ENCODE peak calls at places on chromosomes 1 and 21, in eight cellular contexts. X is fibroblast of the conjunctiva; P is CD4-positive, CD25-positive, alpha-beta regulatory T cell; K is NCI-H2081; L is Kasumi-1; Q is stimulated activated CD8-positive, alpha-beta memory T cell treated with anti-CD3 and anti-CD28 coated beads, Interleukin-4, amount 100 ng/mL, for 4 hours; V is lung microvascular endothelial cell; B is activated T-helper 1 cell treated with Interleukin-2 at 50 U/mL for 16 hours. T is an unnamed sample.

GRCh38 chr1:152932170-152932811 is 14.7 kb upstream of the SPRR5 start:
- DNase-seq in X (no peak), P (no peak), K (no peak), L (no peak), Q (no peak), V (no peak), B (no peak), T (no peak)

GRCh38 chr1:18176619-18177018 is 69.0 kb downstream of the IGSF21 start:
- DNase-seq in X (no peak), P (no peak), K (no peak), L (no peak), Q (no peak), V (no peak), B (no peak), T (no peak)

GRCh38 chr1:160460683-160461287 is 60.4 kb downstream of the VANGL2 start:
- DNase-seq in X (no peak), P (no peak), K (no peak), L (no peak), Q (no peak), V (no peak), B (no peak), T (no peak)

GRCh38 chr1:10874351-10874750 is 77.9 kb upstream of the CASZ1 start:
- DNase-seq in X (no peak), P (no peak), K (no peak), L (no peak), Q (no peak), V (no peak), B (no peak), T (no peak)

GRCh38 chr1:84598846-84599741 is 24.9 kb upstream of the CTBS start:
- DNase-seq in X (peak), P (no peak), K (no peak), L (no peak), Q (no peak), V (peak), B (no peak), T (no peak)

GRCh38 chr1:109078317-109078716 is 2.5 kb upstream of the TAF13 start:
- DNase-seq in X (no peak), P (no peak), K (no peak), L (no peak), Q (no peak), V (no peak), B (no peak), T (no peak)

GRCh38 chr1:9420835-9421532 is 118.3 kb upstream of the SLC25A33 start:
- DNase-seq in X (no peak), P (no peak), K (no peak), L (no peak), Q (no peak), V (no peak), B (no peak), T (no peak)

GRCh38 chr21:45974073-45975016 is 7.2 kb upstream of the COL6A1 start:
- DNase-seq in X (no peak), P (no peak), K (no peak), L (no peak), Q (no peak), V (peak), B (no peak), T (no peak)

GRCh38 chr1:207993477-207994445 is 82.8 kb upstream of the CD34 start:
- DNase-seq in X (no peak), P (no peak), K (no peak), L (peak), Q (no peak), V (peak), B (no peak), T (no peak)

GRCh38 chr1:83910461-83910860 is 88.5 kb downstream of the TTLL7 start:
- DNase-seq in X (no peak), P (no peak), K (no peak), L (no peak), Q (no peak), V (peak), B (no peak), T (no peak)

GRCh38 chr1:244011796-244012195 is 39.3 kb upstream of the ZBTB18 start:
- DNase-seq in X (no peak), P (no peak), K (no peak), L (no peak), Q (no peak), V (no peak), B (no peak), T (no peak)

GRCh38 chr1:98458514-98459259 is 202.8 kb upstream of the SNX7 start:
- DNase-seq in X (no peak), P (no peak), K (no peak), L (no peak), Q (no peak), V (no peak), B (no peak), T (no peak)

GRCh38 chr1:62241357-62242131 is 46.9 kb downstream of the L1TD1 start:
- DNase-seq in X (no peak), P (no peak), K (no peak), L (no peak), Q (no peak), V (no peak), B (no peak), T (no peak)

GRCh38 chr1:31434979-31435378 is 22.0 kb downstream of the SERINC2 start:
- DNase-seq in X (no peak), P (no peak), K (no peak), L (no peak), Q (no peak), V (no peak), B (no peak), T (no peak)

GRCh38 chr1:165497444-165498013 is 46.3 kb upstream of the LRRC52 start:
- DNase-seq in X (no peak), P (no peak), K (no peak), L (no peak), Q (no peak), V (no peak), B (no peak), T (no peak)

GRCh38 chr1:172778461-172779455 is 119.9 kb downstream of the FASLG start:
- DNase-seq in X (peak), P (no peak), K (no peak), L (peak), Q (no peak), V (peak), B (no peak), T (no peak)

GRCh38 chr1:61851849-61852692 is 109.8 kb downstream of the PATJ start:
- DNase-seq in X (peak), P (no peak), K (peak), L (peak), Q (no peak), V (peak), B (no peak), T (no peak)

GRCh38 chr1:203512830-203513578 is 19.1 kb downstream of the OPTC start:
- DNase-seq in X (peak), P (no peak), K (no peak), L (peak), Q (no peak), V (peak), B (no peak), T (no peak)

GRCh38 chr1:239662950-239663349 is 276.6 kb downstream of the CHRM3 start:
- DNase-seq in X (no peak), P (no peak), K (no peak), L (no peak), Q (no peak), V (no peak), B (no peak), T (no peak)

GRCh38 chr1:96060621-96061020 is 661.0 kb upstream of the PTBP2 start:
- DNase-seq in X (no peak), P (no peak), K (peak), L (no peak), Q (no peak), V (no peak), B (no peak), T (no peak)

GRCh38 chr1:205915354-205915990 is 27.8 kb downstream of the SLC26A9 start:
- DNase-seq in X (no peak), P (no peak), K (no peak), L (no peak), Q (no peak), V (peak), B (no peak), T (no peak)

GRCh38 chr1:54110991-54111390 is 41.8 kb downstream of the CDCP2 start:
- DNase-seq in X (no peak), P (no peak), K (no peak), L (no peak), Q (no peak), V (no peak), B (no peak), T (no peak)

GRCh38 chr1:149997585-149998262 is 12.8 kb downstream of the OTUD7B start:
- DNase-seq in X (no peak), P (no peak), K (no peak), L (peak), Q (no peak), V (peak), B (no peak), T (no peak)

GRCh38 chr1:101316276-101316675 is 79.5 kb downstream of the S1PR1 start:
- DNase-seq in X (no peak), P (no peak), K (peak), L (no peak), Q (no peak), V (no peak), B (no peak), T (no peak)

GRCh38 chr1:59457786-59458185 is 160.9 kb downstream of the FGGY start:
- DNase-seq in X (no peak), P (no peak), K (no peak), L (no peak), Q (no peak), V (no peak), B (no peak), T (no peak)

GRCh38 chr1:118151312-118151937 is 33.6 kb downstream of the SPAG17 start:
- DNase-seq in X (peak), P (no peak), K (peak), L (peak), Q (no peak), V (peak), B (no peak), T (no peak)

GRCh38 chr1:226738421-226738994 is 574 bp downstream of the ITPKB start:
- DNase-seq in X (no peak), P (peak), K (peak), L (peak), Q (no peak), V (peak), B (no peak), T (no peak)

GRCh38 chr1:29453502-29454240 is 217.3 kb downstream of the PTPRU start:
- DNase-seq in X (peak), P (no peak), K (no peak), L (peak), Q (no peak), V (peak), B (no peak), T (no peak)

GRCh38 chr1:12485231-12486172 is 132.5 kb downstream of the DHRS3 start:
- DNase-seq in X (no peak), P (no peak), K (no peak), L (no peak), Q (no peak), V (no peak), B (no peak), T (no peak)

GRCh38 chr1:54136269-54136896 is 16.4 kb downstream of the CDCP2 start:
- DNase-seq in X (no peak), P (no peak), K (no peak), L (no peak), Q (no peak), V (no peak), B (no peak), T (no peak)

GRCh38 chr1:245997471-245998258 is 509.4 kb downstream of the SMYD3 start:
- DNase-seq in X (no peak), P (no peak), K (peak), L (no peak), Q (no peak), V (peak), B (no peak), T (no peak)

GRCh38 chr1:12616709-12617373 is 1.2 kb downstream of the DHRS3 start:
- DNase-seq in X (no peak), P (no peak), K (peak), L (no peak), Q (no peak), V (peak), B (no peak), T (no peak)